ENCODE peak calls at places on chromosomes 1 and 21, in six cellular contexts. P, K, F, X, Y and V are unnamed samples.

GRCh38 chr1:46288485-46289133 is 14.8 kb downstream of the LRRC41 start:
- DNase-seq in Y (peak; percentile 17), X (peak; percentile 85), P (peak; percentile 80), F (no peak), K (no peak), V (peak; percentile 81)

GRCh38 chr1:228062812-228063211 is 19.7 kb upstream of the ARF1 start:
- DNase-seq in P (no peak), Y (no peak), F (no peak), X (no peak), K (no peak), V (peak; percentile 49)

GRCh38 chr1:9996624-9997582 is at the start of gene RBP7:
- DNase-seq in Y (peak; percentile 63), F (no peak), K (no peak), P (peak; percentile 44), X (no peak), V (peak; percentile 23)

GRCh38 chr1:154431586-154432373 is 26.6 kb downstream of the IL6R start:
- DNase-seq in Y (no peak), X (peak; percentile 78), P (peak; percentile 99), F (no peak), K (no peak), V (peak; percentile 87)

GRCh38 chr1:73463848-73464247 is 734.1 kb downstream of the LRRIQ3 start:
- DNase-seq in K (no peak), Y (no peak), X (no peak), P (no peak), F (no peak), V (no peak)

GRCh38 chr21:41322496-41323382 is 6.1 kb downstream of the FAM3B start:
- DNase-seq in F (no peak), K (no peak), X (no peak), Y (no peak), P (no peak), V (no peak)

GRCh38 chr1:41498391-41498790 is 13.9 kb upstream of the EDN2 start:
- DNase-seq in P (peak; percentile 38), X (peak; percentile 51), K (no peak), Y (no peak), F (no peak), V (peak; percentile 70)

GRCh38 chr1:248810727-248811513 is 14.8 kb downstream of the SH3BP5L start:
- DNase-seq in P (peak; percentile 42), K (no peak), Y (no peak), X (no peak), F (no peak), V (peak; percentile 89)

GRCh38 chr1:112381324-112382076 is 14.5 kb upstream of the CTTNBP2NL start:
- DNase-seq in X (no peak), K (no peak), Y (no peak), P (no peak), F (no peak), V (no peak)

GRCh38 chr1:234114648-234115307 is 210.3 kb downstream of the SLC35F3 start:
- DNase-seq in Y (peak; percentile 80), F (peak; percentile 59), K (peak; percentile 55), P (peak; percentile 78), X (peak; percentile 42), V (peak; percentile 85)

GRCh38 chr1:77757616-77758015 is 2.0 kb downstream of the USP33 start:
- DNase-seq in F (no peak), K (no peak), P (peak; percentile 81), X (peak; percentile 84), Y (no peak), V (no peak)

GRCh38 chr1:3821934-3822307 is 25.6 kb upstream of the LRRC47 start:
- DNase-seq in F (no peak), Y (no peak), X (no peak), P (no peak), K (no peak), V (no peak)

GRCh38 chr1:43973981-43974442 is 748 bp upstream of the ATP6V0B start:
- DNase-seq in P (no peak), X (no peak), Y (peak; percentile 61), F (peak; percentile 53), K (no peak), V (no peak)

GRCh38 chr21:36419996-36420395 is 34.8 kb downstream of the CHAF1B start:
- DNase-seq in Y (peak; percentile 91), F (peak; percentile 64), K (peak; percentile 63), P (peak; percentile 91), X (peak; percentile 70), V (peak; percentile 90)

GRCh38 chr1:37574834-37575479 is 18.2 kb downstream of the DNALI1 start:
- DNase-seq in X (no peak), K (no peak), P (peak; percentile 89), Y (no peak), F (no peak), V (peak; percentile 90)

GRCh38 chr1:15994590-15995351 is 9.3 kb upstream of the SRARP start:
- DNase-seq in K (peak; percentile 49), F (no peak), X (no peak), P (peak; percentile 78), Y (peak; percentile 61), V (peak; percentile 68)

GRCh38 chr1:20693623-20694022 is 24.2 kb downstream of the KIF17 start:
- DNase-seq in F (no peak), K (no peak), Y (no peak), P (no peak), X (no peak), V (no peak)

GRCh38 chr1:202105571-202106339 is 17.0 kb upstream of the GPR37L1 start:
- DNase-seq in F (no peak), K (no peak), Y (peak; percentile 86), X (peak; percentile 95), P (peak; percentile 81), V (peak; percentile 56)

GRCh38 chr1:10236405-10237156 is 26.2 kb downstream of the KIF1B start:
- DNase-seq in K (no peak), X (no peak), F (no peak), Y (no peak), P (peak; percentile 70), V (no peak)

GRCh38 chr1:216523449-216524190 is 100.4 kb upstream of the USH2A start:
- DNase-seq in Y (no peak), X (no peak), F (peak; percentile 72), K (no peak), P (peak; percentile 40), V (peak; percentile 40)

GRCh38 chr1:245901037-245901436 is 606.0 kb downstream of the SMYD3 start:
- DNase-seq in X (no peak), Y (no peak), P (peak; percentile 8), K (peak; percentile 3), F (no peak), V (no peak)

GRCh38 chr1:211634461-211634860 is 41.0 kb downstream of the NEK2 start:
- DNase-seq in X (no peak), Y (no peak), K (no peak), F (no peak), P (no peak), V (no peak)

GRCh38 chr1:12618661-12619395 is 818 bp upstream of the DHRS3 start:
- DNase-seq in Y (peak; percentile 86), X (peak; percentile 84), K (no peak), F (peak; percentile 21), P (peak; percentile 93), V (peak; percentile 87)

GRCh38 chr1:38613996-38614395 is 245.6 kb downstream of the RRAGC start:
- DNase-seq in Y (no peak), K (no peak), X (no peak), P (no peak), F (no peak), V (no peak)

GRCh38 chr1:28266920-28267322 is 7.6 kb downstream of the SESN2 start:
- DNase-seq in X (no peak), Y (no peak), K (no peak), F (no peak), P (no peak), V (no peak)

GRCh38 chr1:186155594-186155993 is 219.5 kb downstream of the TPR start:
- DNase-seq in Y (peak; percentile 36), F (peak; percentile 53), P (peak; percentile 83), X (peak; percentile 62), K (peak; percentile 44), V (peak; percentile 75)

GRCh38 chr21:26142363-26142762 is 28.2 kb downstream of the APP start:
- DNase-seq in P (no peak), F (no peak), Y (no peak), K (no peak), X (no peak), V (no peak)

GRCh38 chr21:26137379-26138060 is 33.0 kb downstream of the APP start:
- DNase-seq in Y (no peak), P (peak; percentile 39), F (peak; percentile 60), K (no peak), X (no peak), V (peak; percentile 43)

GRCh38 chr21:26138615-26139257 is 31.8 kb downstream of the APP start:
- DNase-seq in K (no peak), P (no peak), F (no peak), X (no peak), Y (no peak), V (peak; percentile 51)

GRCh38 chr21:26136686-26137085 is 33.9 kb downstream of the APP start:
- DNase-seq in K (no peak), F (peak; percentile 90), X (no peak), P (no peak), Y (no peak), V (no peak)

GRCh38 chr21:26140185-26140584 is 30.4 kb downstream of the APP start:
- DNase-seq in F (no peak), X (peak; percentile 90), K (no peak), P (peak; percentile 89), Y (no peak), V (peak; percentile 98)
- H3K27ac ChIP-seq in F (no peak overlapping the region), X (peak overlapping the region; percentile 69), K (no peak overlapping the region), P (peak overlapping the region; percentile 66), Y (no peak overlapping the region), V (peak overlapping the region; percentile 89)

DNA sequence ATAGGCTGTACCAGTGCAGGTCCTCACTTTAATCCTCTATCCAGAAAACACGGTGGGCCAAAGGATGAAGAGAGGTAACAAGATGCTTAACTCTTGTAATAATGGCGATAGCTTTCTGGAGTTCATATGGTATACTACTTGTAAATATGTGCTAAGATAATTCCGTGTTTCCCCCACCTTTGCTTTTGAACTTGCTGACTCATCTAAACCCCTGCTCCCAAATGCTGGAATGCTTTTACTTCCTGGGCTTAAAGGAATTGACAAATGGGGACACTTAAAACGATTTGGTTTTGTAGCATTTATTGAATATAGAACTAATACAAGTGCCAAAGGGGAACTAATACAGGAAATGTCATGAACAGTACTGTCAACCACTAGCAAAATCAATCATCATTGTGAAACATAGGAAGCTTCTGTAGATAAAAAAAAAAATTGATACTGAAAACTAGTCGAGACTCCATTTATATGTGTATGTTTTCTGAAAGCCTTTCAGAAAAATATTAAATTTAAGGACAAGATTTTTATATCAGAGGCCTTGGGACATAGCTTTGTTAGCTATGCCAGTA is 7.0 kb downstream of the SOD1 start:
- DNase-seq in F (no peak), P (no peak), K (no peak), Y (no peak), X (no peak), V (no peak)
- H3K9me2 ChIP-seq in F (no peaks in the 10 kb centered on the region), P (no peaks in the 10 kb centered on the region), K (no peaks in the 10 kb centered on the region), Y (no peaks in the 10 kb centered on the region), X (no peaks in the 10 kb centered on the region), V (no peaks in the 10 kb centered on the region)

DNA sequence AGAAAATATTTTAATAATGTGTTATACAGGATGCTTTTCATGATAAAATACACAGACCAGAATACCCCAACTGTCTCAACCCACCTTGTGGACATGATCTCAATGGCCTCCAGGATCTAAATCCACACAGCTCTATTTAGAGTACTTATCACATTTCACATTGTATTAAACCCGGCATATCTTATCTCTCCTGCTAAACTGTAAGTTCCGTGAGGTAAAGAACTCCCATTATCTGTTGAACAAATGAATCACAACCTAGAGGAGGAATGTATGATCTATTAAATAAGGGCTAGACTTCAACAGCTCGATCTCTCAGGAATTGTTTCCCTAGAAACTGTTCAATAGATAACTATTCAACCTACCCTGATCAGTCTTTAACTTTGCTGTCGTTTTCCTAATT is 6.9 kb downstream of the ETV3 start:
- DNase-seq in F (no peak), Y (no peak), X (no peak), P (no peak), K (no peak), V (no peak)
- H4K20me1 ChIP-seq in F (peaks cover 3% of the 10 kb centered on the region), Y (peaks cover 13% of the 10 kb centered on the region), X (peaks cover 1% of the 10 kb centered on the region), P (peaks cover 5% of the 10 kb centered on the region), K (peaks cover 5% of the 10 kb centered on the region), V (peaks cover 6% of the 10 kb centered on the region)

GRCh38 chr21:39313457-39314154 is at the start of gene BRWD1:
- DNase-seq in F (peak; percentile 93), P (peak; percentile 91), X (peak; percentile 52), Y (peak; percentile 90), K (peak; percentile 93), V (peak; percentile 77)
- H3K27ac ChIP-seq in F (peak within 1 kb of the TSS; percentile 77), P (peak within 1 kb of the TSS; percentile 89), X (peak within 1 kb of the TSS; percentile 85), Y (peak within 1 kb of the TSS; percentile 100), K (peak within 1 kb of the TSS; percentile 90), V (peak within 1 kb of the TSS; percentile 71)